ENCODE peak calls at places on chromosomes 11 and 22, in seven cellular contexts. T, Y, S, W, Z, V and E are unnamed samples.

GRCh38 chr11:69122642-69123431 is 32.9 kb upstream of the SMIM38 start:
- DNase-seq in T (no peak), Y (peak), S (no peak), W (peak), Z (no peak), V (peak), E (no peak)

GRCh38 chr11:87463486-87464102 is 425.9 kb downstream of the TMEM135 start:
- DNase-seq in T (no peak), Y (no peak), S (no peak), W (no peak), Z (no peak), V (no peak), E (no peak)

GRCh38 chr11:119108151-119108856 is 1.2 kb downstream of the C2CD2L start:
- DNase-seq in T (no peak), Y (no peak), S (no peak), W (peak), Z (no peak), V (no peak), E (no peak)

GRCh38 chr11:8006349-8006977 is 19.3 kb downstream of the EIF3F start:
- DNase-seq in T (peak), Y (peak), S (peak), W (peak), Z (peak), V (peak), E (no peak)

GRCh38 chr11:128830836-128831780 is 36.0 kb downstream of the KCNJ1 start:
- DNase-seq in T (peak), Y (peak), S (peak), W (peak), Z (peak), V (peak), E (no peak)

GRCh38 chr11:84003181-84003580 is 717.0 kb upstream of the CCDC90B start:
- DNase-seq in T (no peak), Y (no peak), S (no peak), W (no peak), Z (no peak), V (no peak), E (no peak)

GRCh38 chr22:47796128-47796908 is 1033.9 kb downstream of the TBC1D22A start:
- DNase-seq in T (no peak), Y (no peak), S (no peak), W (no peak), Z (no peak), V (no peak), E (no peak)

GRCh38 chr11:69906453-69906907 is 87.3 kb upstream of the FGF3 start:
- DNase-seq in T (no peak), Y (no peak), S (no peak), W (no peak), Z (no peak), V (peak), E (no peak)

GRCh38 chr11:75771646-75772410 is 3.2 kb downstream of the DGAT2 start:
- DNase-seq in T (no peak), Y (peak), S (no peak), W (peak), Z (peak), V (no peak), E (no peak)

GRCh38 chr11:64644348-64645242 is 53.6 kb downstream of the SLC22A12 start:
- DNase-seq in T (no peak), Y (no peak), S (no peak), W (no peak), Z (no peak), V (no peak), E (no peak)

GRCh38 chr11:8227156-8228152 is 36.2 kb downstream of the LMO1 start:
- DNase-seq in T (no peak), Y (no peak), S (no peak), W (no peak), Z (no peak), V (no peak), E (no peak)

GRCh38 chr11:48123934-48124755 is 92.5 kb upstream of the OR4B1 start:
- DNase-seq in T (no peak), Y (peak), S (no peak), W (no peak), Z (no peak), V (no peak), E (no peak)

GRCh38 chr11:132988381-132988780 is 543.9 kb downstream of the OPCML start:
- DNase-seq in T (no peak), Y (no peak), S (no peak), W (no peak), Z (no peak), V (no peak), E (no peak)

GRCh38 chr11:107756553-107756952 is 44.7 kb upstream of the SLN start:
- DNase-seq in T (no peak), Y (no peak), S (no peak), W (no peak), Z (no peak), V (no peak), E (no peak)

GRCh38 chr11:108913204-108913603 is 248.3 kb downstream of the DDX10 start:
- DNase-seq in T (no peak), Y (no peak), S (no peak), W (no peak), Z (no peak), V (no peak), E (no peak)

DNA sequence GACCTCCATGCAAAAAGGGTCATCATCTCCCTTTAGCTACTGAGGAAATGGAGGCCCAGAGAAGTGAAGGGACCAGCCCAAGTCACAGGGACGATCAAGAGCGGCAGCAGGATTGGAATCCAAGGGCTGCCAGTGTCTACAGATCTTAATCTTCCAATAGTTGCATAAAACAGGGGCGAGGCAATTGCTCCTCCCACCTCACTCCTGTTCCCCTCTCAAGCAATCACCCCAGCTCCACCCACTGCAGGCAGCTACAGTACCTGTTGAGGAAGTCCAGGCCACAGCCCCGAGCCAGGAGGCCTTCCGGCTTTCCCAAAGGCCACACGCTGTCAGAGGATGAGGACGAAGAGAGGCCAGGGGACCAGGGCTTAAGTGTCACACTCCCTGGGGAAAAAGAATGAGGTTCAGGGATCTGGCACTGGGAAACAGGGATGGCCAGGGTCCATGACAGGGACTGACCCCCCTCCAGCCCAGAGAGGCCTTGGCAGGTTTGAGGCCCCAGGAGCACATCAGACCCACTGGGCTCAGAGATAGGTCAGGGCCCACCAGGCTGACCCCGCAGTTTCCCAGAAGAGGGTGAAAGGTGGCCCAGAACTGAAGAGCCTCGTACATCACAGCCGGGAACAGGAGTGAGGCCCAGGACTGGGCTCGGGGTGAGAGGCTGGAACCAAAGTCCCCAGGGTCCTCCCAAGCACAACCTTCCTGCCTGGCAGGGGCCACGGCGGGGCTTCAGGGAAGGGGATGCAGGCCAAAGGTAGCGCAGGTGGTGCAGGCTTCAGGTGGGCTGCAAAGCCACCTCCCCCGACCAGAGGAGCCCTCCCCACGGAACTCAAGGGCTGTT is 16.4 kb upstream of the MFNG start:
- DNase-seq in T (no peak), Y (peak), S (no peak), W (peak), Z (no peak), V (no peak), E (no peak)
- TF ChIP-seq POLR2A in T (no peak), Y (peak), S (no peak), W (no peak), Z (no peak), V (no peak), E (no peak)

DNA sequence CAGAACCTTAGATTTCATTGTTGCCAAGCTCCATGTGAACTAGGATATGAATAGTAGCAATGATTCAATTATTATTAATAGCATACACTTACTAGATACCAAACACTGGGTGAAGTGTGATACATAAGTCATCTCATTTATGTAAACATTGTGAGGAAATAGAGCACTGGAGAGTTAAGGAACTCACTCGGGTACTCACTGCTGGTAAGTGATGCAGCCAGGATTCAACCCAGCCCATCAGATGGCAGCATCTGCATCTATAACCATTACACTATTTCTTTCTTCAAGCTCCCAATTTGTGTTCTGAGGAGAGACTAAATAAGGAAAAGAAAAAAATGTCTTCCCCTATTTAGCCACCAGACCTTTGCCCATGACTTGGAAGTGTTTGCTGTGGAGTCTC is 10.2 kb upstream of the ALG8 start:
- DNase-seq in T (no peak), Y (no peak), S (no peak), W (no peak), Z (peak), V (no peak), E (no peak)
- TF ChIP-seq CTCF in T (peak), Y (peak), S (no peak), W (no peak), Z (no peak), V (no peak), E (peak)

DNA sequence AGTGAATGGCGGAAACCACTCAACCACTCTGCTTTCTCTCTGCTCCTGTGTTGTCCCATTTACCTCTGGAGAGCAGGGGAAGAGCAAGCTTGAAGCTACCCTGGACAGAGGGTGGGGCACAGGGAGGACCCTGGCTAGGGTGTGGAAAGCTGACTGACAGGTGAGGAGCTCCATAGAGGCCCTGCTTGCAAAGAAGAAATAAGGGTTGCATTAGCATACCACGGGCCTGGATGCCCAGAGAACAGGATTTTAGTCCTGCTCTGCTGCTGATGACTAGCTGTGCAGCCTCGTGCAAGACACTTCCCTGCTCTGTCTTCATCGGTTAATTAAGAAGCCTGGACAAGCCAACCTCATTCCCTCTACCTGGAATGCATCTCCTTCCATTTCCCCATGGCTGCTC is 135.0 kb downstream of the BUD13 start:
- DNase-seq in T (no peak), Y (no peak), S (no peak), W (no peak), Z (no peak), V (no peak), E (no peak)
- TF ChIP-seq POLR2A in T (no peak), Y (no peak), S (no peak), W (no peak), Z (no peak), V (no peak), E (no peak)

GRCh38 chr11:1233351-1234053 is 10.6 kb downstream of the MUC5B start:
- DNase-seq in T (no peak), Y (peak), S (no peak), W (no peak), Z (no peak), V (peak), E (no peak)
- TF ChIP-seq CTCF in T (no peak), Y (no peak), S (no peak), W (no peak), Z (no peak), V (no peak), E (no peak)

DNA sequence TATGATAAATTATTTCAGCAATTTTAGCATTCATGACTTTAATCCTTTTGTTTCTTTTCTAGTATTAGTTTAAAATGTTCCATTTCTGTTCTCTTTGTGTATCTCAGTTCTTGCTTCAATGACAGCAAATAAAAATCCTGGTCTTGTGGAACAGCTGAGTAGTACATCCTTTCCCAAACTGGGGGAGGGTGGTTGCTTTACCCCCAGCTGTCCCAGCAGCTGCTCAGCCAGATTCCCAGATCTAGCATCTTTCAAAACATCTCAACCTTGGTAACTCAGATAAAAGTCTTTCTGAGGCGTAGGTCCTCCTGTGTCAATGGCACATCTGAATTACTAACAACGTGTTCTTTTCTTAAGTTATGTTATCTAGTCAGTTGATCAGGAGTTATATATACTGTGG is 72.2 kb upstream of the GRK2 start:
- DNase-seq in T (no peak), Y (no peak), S (no peak), W (no peak), Z (no peak), V (no peak), E (no peak)
- TF ChIP-seq POLR2A in T (no peak), Y (no peak), S (no peak), W (no peak), Z (no peak), V (no peak), E (no peak)

DNA sequence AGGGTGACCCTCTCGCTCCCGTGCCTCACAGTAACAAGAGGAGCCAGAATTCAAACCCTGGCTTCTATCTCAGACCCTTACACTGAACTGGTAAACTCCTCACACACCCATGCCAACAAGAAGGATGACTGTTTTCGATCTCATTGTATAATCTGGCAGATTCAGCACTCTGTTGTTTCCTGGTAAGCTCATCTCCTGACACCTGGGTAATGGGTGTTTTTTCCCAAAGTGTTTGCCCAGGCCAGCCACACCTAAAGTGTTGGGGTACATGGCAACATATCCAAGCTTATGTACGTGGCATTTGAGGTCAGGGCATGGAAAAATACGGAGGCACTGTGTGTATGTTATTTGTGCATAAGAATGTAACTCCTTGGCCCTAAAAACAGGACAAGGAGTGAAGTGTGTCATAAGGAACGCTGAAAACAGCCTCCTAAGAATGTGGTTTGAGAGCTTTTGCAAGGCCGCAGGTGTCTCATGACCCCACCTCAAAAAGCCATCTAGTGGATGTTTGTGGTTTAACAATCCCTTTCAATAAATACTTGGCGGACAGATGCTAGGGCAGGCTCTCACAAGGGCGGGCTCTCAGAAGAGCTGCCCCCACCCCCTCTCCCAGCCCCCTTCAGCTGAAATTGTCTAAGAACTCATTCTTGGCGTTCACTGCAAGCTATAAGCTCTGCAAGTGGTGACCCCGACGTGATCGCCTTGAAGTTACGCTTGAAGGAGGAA is at the start of gene MS4A15:
- DNase-seq in T (no peak), Y (no peak), S (no peak), W (no peak), Z (no peak), V (no peak), E (no peak)
- TF ChIP-seq CTCF in T (no peak), Y (peak), S (peak), W (peak), Z (no peak), V (no peak), E (peak)

GRCh38 chr11:65717906-65718305 is 2.7 kb downstream of the RNASEH2C start:
- DNase-seq in T (no peak), Y (no peak), S (no peak), W (no peak), Z (no peak), V (no peak), E (no peak)
- TF ChIP-seq POLR2A in T (no peak), Y (no peak), S (no peak), W (no peak), Z (no peak), V (no peak), E (no peak)

GRCh38 chr11:127600674-127601073 is 600.1 kb upstream of the KIRREL3 start:
- DNase-seq in T (no peak), Y (no peak), S (no peak), W (no peak), Z (no peak), V (no peak), E (no peak)

DNA sequence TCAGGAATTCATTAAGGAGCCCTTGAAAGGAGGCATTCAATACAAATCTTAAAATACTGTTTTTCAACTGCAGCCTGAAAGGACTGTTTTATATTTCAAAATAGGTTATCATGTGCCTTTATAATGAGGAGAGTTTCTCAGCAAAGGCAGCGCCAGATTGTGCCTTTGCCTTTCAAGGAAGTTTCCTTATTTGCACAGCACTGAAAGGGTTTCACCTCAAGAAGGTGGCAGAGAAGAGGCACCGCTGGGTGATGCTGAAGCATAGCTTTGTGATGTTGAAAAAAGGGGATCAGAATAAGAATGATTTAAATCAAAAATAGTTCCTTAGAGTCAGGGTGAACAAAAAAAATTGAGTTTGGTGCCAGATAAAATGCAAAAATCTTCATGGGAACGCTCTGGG is 601.0 kb upstream of the KIRREL3 start:
- DNase-seq in T (no peak), Y (no peak), S (no peak), W (no peak), Z (no peak), V (no peak), E (no peak)
- TF ChIP-seq CTCF in T (no peak), Y (no peak), S (no peak), W (no peak), Z (no peak), V (no peak), E (no peak)

GRCh38 chr22:50526849-50527801 is 1.7 kb upstream of the SCO2 start:
- DNase-seq in T (peak), Y (peak), S (no peak), W (peak), Z (peak), V (peak), E (no peak)
- TF ChIP-seq POLR2A in T (no peak), Y (peak), S (no peak), W (no peak), Z (no peak), V (peak), E (no peak)